ENCODE peak calls at places on chromosomes 6 and 20, in ten cellular contexts. J, Y, E, G, L, M, N, C, Z and P are unnamed samples.

GRCh38 chr20:49858076-49858565 is 45.5 kb downstream of the SLC9A8 start:
- DNase-seq in G (no peak), J (no peak), M (no peak), Y (no peak), Z (no peak), C (no peak), E (no peak), L (no peak), N (no peak), P (no peak)

GRCh38 chr20:37336369-37337207 is 9.4 kb upstream of the SRC start:
- DNase-seq in Y (peak), E (peak), Z (peak), N (peak), L (no peak), M (no peak), G (no peak), C (peak), J (peak), P (peak)

GRCh38 chr6:53624491-53624890 is 41.1 kb downstream of the KLHL31 start:
- DNase-seq in N (no peak), E (no peak), L (peak), M (no peak), J (no peak), C (no peak), Z (no peak), Y (no peak), G (no peak), P (no peak)

GRCh38 chr6:143187173-143187908 is 126.7 kb downstream of the AIG1 start:
- DNase-seq in J (no peak), E (no peak), M (no peak), Z (no peak), G (no peak), N (no peak), Y (no peak), L (no peak), C (no peak), P (no peak)

GRCh38 chr6:124995645-124996325 is 33.5 kb downstream of the RNF217 start:
- DNase-seq in N (no peak), Z (no peak), M (no peak), Y (no peak), C (no peak), L (no peak), J (no peak), E (no peak), G (no peak), P (no peak)

GRCh38 chr6:135182120-135182992 is 1.2 kb downstream of the MYB start:
- DNase-seq in Z (no peak), E (peak), C (peak), J (peak), G (peak), Y (peak), L (no peak), N (no peak), M (no peak), P (peak)

GRCh38 chr6:156779206-156780116 is 2.3 kb downstream of the ARID1B start:
- DNase-seq in N (peak), Z (no peak), M (no peak), E (peak), G (peak), Y (peak), J (peak), L (no peak), C (peak), P (no peak)

GRCh38 chr6:53112871-53113270 is 35.8 kb downstream of the GCM1 start:
- DNase-seq in Y (no peak), N (no peak), C (no peak), E (no peak), Z (no peak), L (peak), G (no peak), M (no peak), J (no peak), P (no peak)

GRCh38 chr20:20713244-20713765 is 861 bp upstream of the RALGAPA2 start:
- DNase-seq in G (no peak), Y (peak), N (no peak), M (no peak), Z (no peak), L (no peak), C (no peak), J (no peak), E (no peak), P (peak)

GRCh38 chr20:41889125-41889870 is 271.1 kb upstream of the CHD6 start:
- DNase-seq in E (peak), M (no peak), L (no peak), N (no peak), Z (no peak), J (no peak), G (no peak), C (peak), Y (peak), P (no peak)

GRCh38 chr6:144585217-144585814 is 300.2 kb downstream of the UTRN start:
- DNase-seq in C (no peak), G (peak), Z (no peak), Y (peak), E (no peak), N (peak), M (peak), L (peak), J (peak), P (no peak)

GRCh38 chr6:37485259-37485658 is 14.4 kb downstream of the CCDC167 start:
- DNase-seq in G (no peak), Z (no peak), L (no peak), C (peak), Y (peak), N (no peak), J (no peak), M (no peak), E (no peak), P (peak)

GRCh38 chr20:10591956-10592521 is 81.8 kb downstream of the JAG1 start:
- DNase-seq in L (no peak), M (no peak), G (no peak), N (no peak), E (no peak), Y (no peak), Z (no peak), C (no peak), J (no peak), P (no peak)

GRCh38 chr6:163956571-163957407 is 542.3 kb downstream of the QKI start:
- DNase-seq in Y (peak), C (peak), L (no peak), G (peak), E (peak), M (peak), Z (no peak), J (peak), N (peak), P (peak)

GRCh38 chr6:79586548-79586947 is 44.6 kb upstream of the SH3BGRL2 start:
- DNase-seq in Z (no peak), M (no peak), J (no peak), E (no peak), Y (peak), N (peak), C (peak), G (no peak), L (no peak), P (peak)

GRCh38 chr6:105108631-105109262 is 71.1 kb downstream of the POPDC3 start:
- DNase-seq in L (no peak), Z (no peak), G (no peak), J (no peak), M (no peak), Y (no peak), N (no peak), E (no peak), C (no peak), P (no peak)

GRCh38 chr6:20707166-20707485 is 172.9 kb downstream of the CDKAL1 start:
- DNase-seq in N (no peak), C (no peak), J (no peak), M (no peak), Y (no peak), Z (no peak), E (no peak), L (peak), G (no peak), P (no peak)

GRCh38 chr6:2072450-2072849 is 173.0 kb downstream of the GMDS start:
- DNase-seq in Y (no peak), M (no peak), Z (no peak), C (no peak), J (no peak), G (no peak), E (no peak), N (no peak), L (no peak), P (no peak)

GRCh38 chr6:8429821-8430220 is 5.5 kb downstream of the SLC35B3 start:
- DNase-seq in Z (no peak), M (no peak), N (no peak), E (no peak), C (no peak), Y (no peak), J (no peak), G (no peak), L (no peak), P (no peak)

GRCh38 chr6:43078651-43079050 is 2.5 kb downstream of the PTK7 start:
- DNase-seq in M (no peak), L (no peak), G (no peak), J (no peak), C (no peak), N (no peak), E (no peak), Y (no peak), Z (no peak), P (no peak)

GRCh38 chr6:106134906-106135634 is 48.9 kb downstream of the PRDM1 start:
- DNase-seq in Z (no peak), J (no peak), G (no peak), M (peak), Y (no peak), E (no peak), N (no peak), L (no peak), C (no peak), P (peak)

GRCh38 chr6:85677243-85677956 is 34.7 kb upstream of the SYNCRIP start:
- DNase-seq in C (no peak), G (no peak), J (no peak), E (no peak), M (no peak), Y (no peak), Z (no peak), N (peak), L (no peak), P (no peak)

GRCh38 chr6:55773620-55774019 is 101.8 kb downstream of the BMP5 start:
- DNase-seq in G (no peak), J (no peak), M (no peak), E (no peak), C (no peak), N (no peak), Y (no peak), L (no peak), Z (no peak), P (no peak)

GRCh38 chr20:6381887-6382286 is 259.1 kb upstream of the FERMT1 start:
- DNase-seq in M (no peak), C (peak), N (no peak), J (no peak), Z (no peak), Y (peak), L (no peak), E (no peak), G (no peak), P (peak)

GRCh38 chr6:103675807-103676406 is 1183.8 kb downstream of the HACE1 start:
- DNase-seq in E (no peak), C (no peak), Y (no peak), L (no peak), J (no peak), N (peak), G (no peak), M (no peak), Z (no peak), P (no peak)

GRCh38 chr6:36754582-36755434 is 57.2 kb downstream of the RAB44 start:
- DNase-seq in Y (no peak), Z (no peak), G (no peak), E (no peak), J (no peak), N (no peak), L (no peak), M (no peak), C (no peak), P (no peak)

GRCh38 chr20:41200446-41201202 is 63.3 kb downstream of the PLCG1 start:
- DNase-seq in C (no peak), E (no peak), L (no peak), N (no peak), Z (no peak), G (no peak), J (no peak), Y (no peak), M (no peak), P (no peak)

GRCh38 chr6:29834564-29835436 is 7.2 kb downstream of the HLA-G start:
- DNase-seq in Y (peak), Z (no peak), C (peak), G (peak), N (peak), M (no peak), L (no peak), J (peak), E (peak), P (no peak)

GRCh38 chr20:32029561-32029960 is 19.3 kb downstream of the CCM2L start:
- DNase-seq in E (no peak), Z (no peak), M (no peak), Y (no peak), C (no peak), G (no peak), L (no peak), J (no peak), N (no peak), P (no peak)

GRCh38 chr20:59159091-59159821 is 4.4 kb upstream of the ZNF831 start:
- DNase-seq in N (no peak), C (peak), M (no peak), E (peak), G (no peak), L (no peak), Z (no peak), J (no peak), Y (peak), P (peak)

GRCh38 chr6:33705268-33705885 is 6.1 kb downstream of the UQCC2 start:
- DNase-seq in J (no peak), G (no peak), Z (no peak), N (no peak), C (no peak), L (no peak), Y (no peak), M (no peak), E (no peak), P (no peak)

GRCh38 chr6:148423133-148423532 is 80.5 kb downstream of the SASH1 start:
- DNase-seq in M (no peak), Z (no peak), G (no peak), J (no peak), C (no peak), E (no peak), N (no peak), Y (no peak), L (no peak), P (no peak)

GRCh38 chr20:36793294-36794115 is 19.9 kb upstream of the DSN1 start:
- DNase-seq in L (no peak), J (no peak), N (no peak), Z (no peak), Y (peak), G (no peak), E (no peak), C (no peak), M (no peak), P (peak)

GRCh38 chr6:146381486-146381885 is 162.1 kb upstream of the RAB32 start:
- DNase-seq in Y (no peak), N (peak), Z (no peak), J (no peak), E (no peak), L (no peak), G (no peak), C (peak), M (no peak), P (no peak)

GRCh38 chr20:35618372-35619131 is 2.9 kb downstream of the SPAG4 start:
- DNase-seq in Z (no peak), J (no peak), N (no peak), M (no peak), L (no peak), Y (peak), G (no peak), E (no peak), C (peak), P (peak)